ENCODE peak calls at places on chromosomes 3 and 15, in seven cellular contexts. A is activated CD4-positive, alpha-beta T cell treated with anti-CD3 and anti-CD28 coated beads, Interleukin-2, amount 50 U/mL, for 1 hour; W is HuH-7; V is activated CD8-positive, alpha-beta memory T cell treated with anti-CD3 and anti-CD28 coated beads, Interleukin-2, amount 50 U/mL, for 4 hours; C is RWPE1; H is coronary artery; Z is NCI-H345. S is an unnamed sample.

GRCh38 chr3:188268336-188268735 is 114.4 kb downstream of the LPP start:
- DNase-seq in A (no peak), W (no peak), V (no peak), C (no peak), H (no peak), Z (no peak), S (no peak)

GRCh38 chr15:75200765-75201608 is 695 bp upstream of the C15orf39 start:
- DNase-seq in A (peak), W (peak), V (peak), C (peak), H (no peak), Z (peak), S (no peak)

GRCh38 chr3:120469440-120470415 is 18.9 kb upstream of the FSTL1 start:
- DNase-seq in A (no peak), W (no peak), V (no peak), C (peak), H (no peak), Z (no peak), S (no peak)

GRCh38 chr15:81326466-81327212 is 2.7 kb upstream of the STARD5 start:
- DNase-seq in A (no peak), W (no peak), V (no peak), C (no peak), H (no peak), Z (no peak), S (no peak)

GRCh38 chr3:114464548-114464947 is 170.7 kb downstream of the TIGIT start:
- DNase-seq in A (no peak), W (no peak), V (no peak), C (no peak), H (no peak), Z (no peak), S (no peak)

GRCh38 chr3:146590521-146590920 is 14.6 kb downstream of the PLSCR5 start:
- DNase-seq in A (no peak), W (no peak), V (no peak), C (no peak), H (no peak), Z (no peak), S (no peak)

GRCh38 chr3:150061288-150062018 is 90.8 kb upstream of the PFN2 start:
- DNase-seq in A (no peak), W (no peak), V (no peak), C (no peak), H (no peak), Z (no peak), S (no peak)

GRCh38 chr15:22980189-22981136 is at the start of gene CYFIP1:
- DNase-seq in A (no peak), W (peak), V (peak), C (peak), H (peak), Z (peak), S (peak)

GRCh38 chr3:104460477-104461406 is 906.0 kb upstream of the ALCAM start:
- DNase-seq in A (no peak), W (no peak), V (no peak), C (peak), H (no peak), Z (no peak), S (no peak)

GRCh38 chr3:30440880-30441279 is 165.5 kb upstream of the TGFBR2 start:
- DNase-seq in A (no peak), W (no peak), V (no peak), C (no peak), H (peak), Z (no peak), S (no peak)

GRCh38 chr3:133573054-133573628 is 345 bp upstream of the CDV3 start:
- DNase-seq in A (peak), W (peak), V (peak), C (peak), H (peak), Z (no peak), S (peak)

GRCh38 chr3:158532099-158532734 is 38.8 kb upstream of the MLF1 start:
- DNase-seq in A (no peak), W (peak), V (no peak), C (peak), H (no peak), Z (peak), S (no peak)

GRCh38 chr3:45597166-45597565 is 2.6 kb downstream of the LIMD1 start:
- DNase-seq in A (no peak), W (no peak), V (no peak), C (no peak), H (no peak), Z (no peak), S (no peak)

GRCh38 chr3:100402150-100402706 is 889 bp downstream of the LNP1 start:
- DNase-seq in A (no peak), W (no peak), V (no peak), C (peak), H (no peak), Z (peak), S (no peak)

GRCh38 chr3:29285356-29286070 is 4.6 kb downstream of the RBMS3 start:
- DNase-seq in A (no peak), W (no peak), V (no peak), C (no peak), H (no peak), Z (no peak), S (no peak)

GRCh38 chr15:91445701-91446100 is 345.6 kb downstream of the SV2B start:
- DNase-seq in A (no peak), W (no peak), V (no peak), C (peak), H (no peak), Z (no peak), S (no peak)

GRCh38 chr3:37971467-37971866 is 19.1 kb upstream of the VILL start:
- DNase-seq in A (no peak), W (no peak), V (no peak), C (no peak), H (no peak), Z (no peak), S (no peak)

GRCh38 chr3:126998320-126998719 is 15.4 kb downstream of the PLXNA1 start:
- DNase-seq in A (no peak), W (no peak), V (no peak), C (no peak), H (no peak), Z (no peak), S (no peak)